ENCODE peak calls at places on chromosomes 16 and 17, in eight cellular contexts. One of them, this sample, is unnamed.

GRCh38 chr17:16415031-16415924 is at the start of gene TRPV2:
- DNase-seq in T-helper 2 cell: no peak
- DNase-seq in fibroblast of mammary gland: no peak
- DNase-seq in iris pigment epithelial cell: no peak
- DNase-seq in transverse colon: peak; percentile 65
- DNase-seq in CD4-positive, alpha-beta memory T cell: peak; percentile 52
- DNase-seq in ACHN: peak; percentile 19
- DNase-seq in non-pigmented ciliary epithelial cell: no peak
- DNase-seq in this sample: no peak

GRCh38 chr16:2969545-2970521 is 685 bp downstream of the PAQR4 start:
- DNase-seq in non-pigmented ciliary epithelial cell: no peak
- DNase-seq in iris pigment epithelial cell: peak; percentile 37
- DNase-seq in T-helper 2 cell: peak; percentile 50
- DNase-seq in fibroblast of mammary gland: peak; percentile 60
- DNase-seq in CD4-positive, alpha-beta memory T cell: peak; percentile 57
- DNase-seq in transverse colon: peak; percentile 68
- DNase-seq in ACHN: peak; percentile 84
- DNase-seq in this sample: peak; percentile 21

GRCh38 chr16:89066746-89067145 is 26.9 kb upstream of the ACSF3 start:
- DNase-seq in transverse colon: no peak
- DNase-seq in CD4-positive, alpha-beta memory T cell: no peak
- DNase-seq in ACHN: no peak
- DNase-seq in fibroblast of mammary gland: no peak
- DNase-seq in T-helper 2 cell: no peak
- DNase-seq in iris pigment epithelial cell: no peak
- DNase-seq in non-pigmented ciliary epithelial cell: no peak
- DNase-seq in this sample: no peak

GRCh38 chr17:29376667-29377268 is 13.4 kb upstream of the TAOK1 start:
- DNase-seq in transverse colon: no peak
- DNase-seq in iris pigment epithelial cell: peak; percentile 93
- DNase-seq in fibroblast of mammary gland: peak; percentile 91
- DNase-seq in non-pigmented ciliary epithelial cell: peak; percentile 67
- DNase-seq in T-helper 2 cell: no peak
- DNase-seq in CD4-positive, alpha-beta memory T cell: no peak
- DNase-seq in ACHN: peak; percentile 71
- DNase-seq in this sample: peak; percentile 95

GRCh38 chr17:47275245-47275984 is 21.8 kb downstream of the ITGB3 start:
- DNase-seq in transverse colon: peak; percentile 75
- DNase-seq in iris pigment epithelial cell: peak; percentile 73
- DNase-seq in T-helper 2 cell: no peak
- DNase-seq in ACHN: no peak
- DNase-seq in non-pigmented ciliary epithelial cell: peak; percentile 45
- DNase-seq in fibroblast of mammary gland: peak; percentile 96
- DNase-seq in CD4-positive, alpha-beta memory T cell: no peak
- DNase-seq in this sample: peak; percentile 73

GRCh38 chr17:82960419-82961271 is 118.8 kb upstream of the METRNL start:
- DNase-seq in T-helper 2 cell: no peak
- DNase-seq in non-pigmented ciliary epithelial cell: no peak
- DNase-seq in fibroblast of mammary gland: no peak
- DNase-seq in CD4-positive, alpha-beta memory T cell: no peak
- DNase-seq in ACHN: no peak
- DNase-seq in transverse colon: no peak
- DNase-seq in iris pigment epithelial cell: no peak
- DNase-seq in this sample: no peak

GRCh38 chr17:80738406-80738805 is 193.8 kb downstream of the RPTOR start:
- DNase-seq in fibroblast of mammary gland: no peak
- DNase-seq in ACHN: no peak
- DNase-seq in non-pigmented ciliary epithelial cell: no peak
- DNase-seq in transverse colon: no peak
- DNase-seq in iris pigment epithelial cell: no peak
- DNase-seq in CD4-positive, alpha-beta memory T cell: no peak
- DNase-seq in T-helper 2 cell: no peak
- DNase-seq in this sample: no peak

GRCh38 chr16:75702247-75702646 is 986 bp upstream of the DUXB start:
- DNase-seq in iris pigment epithelial cell: peak; percentile 55
- DNase-seq in transverse colon: no peak
- DNase-seq in ACHN: no peak
- DNase-seq in fibroblast of mammary gland: peak; percentile 12
- DNase-seq in T-helper 2 cell: no peak
- DNase-seq in CD4-positive, alpha-beta memory T cell: no peak
- DNase-seq in non-pigmented ciliary epithelial cell: no peak
- DNase-seq in this sample: no peak

GRCh38 chr17:2981325-2981724 is 82.1 kb downstream of the OR1D5 start:
- DNase-seq in non-pigmented ciliary epithelial cell: no peak
- DNase-seq in iris pigment epithelial cell: no peak
- DNase-seq in fibroblast of mammary gland: no peak
- DNase-seq in transverse colon: no peak
- DNase-seq in CD4-positive, alpha-beta memory T cell: no peak
- DNase-seq in ACHN: no peak
- DNase-seq in T-helper 2 cell: no peak
- DNase-seq in this sample: no peak

GRCh38 chr17:74199306-74200092 is 4.0 kb upstream of the RPL38 start:
- DNase-seq in iris pigment epithelial cell: peak; percentile 51
- DNase-seq in non-pigmented ciliary epithelial cell: no peak
- DNase-seq in T-helper 2 cell: peak; percentile 38
- DNase-seq in transverse colon: peak; percentile 72
- DNase-seq in ACHN: peak; percentile 67
- DNase-seq in fibroblast of mammary gland: peak; percentile 41
- DNase-seq in CD4-positive, alpha-beta memory T cell: peak; percentile 61
- DNase-seq in this sample: peak; percentile 65

GRCh38 chr16:75250089-75250808 is 1.2 kb downstream of the BCAR1 start:
- DNase-seq in transverse colon: peak; percentile 81
- DNase-seq in ACHN: peak; percentile 44
- DNase-seq in iris pigment epithelial cell: no peak
- DNase-seq in CD4-positive, alpha-beta memory T cell: no peak
- DNase-seq in fibroblast of mammary gland: no peak
- DNase-seq in non-pigmented ciliary epithelial cell: no peak
- DNase-seq in T-helper 2 cell: no peak
- DNase-seq in this sample: no peak

GRCh38 chr17:60141111-60142018 is 8.4 kb upstream of the CA4 start:
- DNase-seq in iris pigment epithelial cell: peak; percentile 26
- DNase-seq in non-pigmented ciliary epithelial cell: no peak
- DNase-seq in fibroblast of mammary gland: no peak
- DNase-seq in transverse colon: no peak
- DNase-seq in ACHN: no peak
- DNase-seq in CD4-positive, alpha-beta memory T cell: no peak
- DNase-seq in T-helper 2 cell: no peak
- DNase-seq in this sample: no peak

GRCh38 chr17:63646492-63646815 is 24.2 kb downstream of the MAP3K3 start:
- DNase-seq in T-helper 2 cell: no peak
- DNase-seq in transverse colon: no peak
- DNase-seq in non-pigmented ciliary epithelial cell: no peak
- DNase-seq in iris pigment epithelial cell: no peak
- DNase-seq in fibroblast of mammary gland: no peak
- DNase-seq in CD4-positive, alpha-beta memory T cell: no peak
- DNase-seq in ACHN: no peak
- DNase-seq in this sample: no peak

GRCh38 chr17:45342306-45342705 is 25.5 kb upstream of the MAP3K14 start:
- DNase-seq in CD4-positive, alpha-beta memory T cell: no peak
- DNase-seq in T-helper 2 cell: no peak
- DNase-seq in ACHN: no peak
- DNase-seq in transverse colon: peak; percentile 4
- DNase-seq in fibroblast of mammary gland: no peak
- DNase-seq in iris pigment epithelial cell: no peak
- DNase-seq in non-pigmented ciliary epithelial cell: no peak
- DNase-seq in this sample: no peak

GRCh38 chr16:10608687-10609409 is 28.4 kb upstream of the EMP2 start:
- DNase-seq in ACHN: no peak
- DNase-seq in CD4-positive, alpha-beta memory T cell: no peak
- DNase-seq in fibroblast of mammary gland: peak; percentile 40
- DNase-seq in transverse colon: no peak
- DNase-seq in non-pigmented ciliary epithelial cell: no peak
- DNase-seq in T-helper 2 cell: no peak
- DNase-seq in iris pigment epithelial cell: no peak
- DNase-seq in this sample: no peak

GRCh38 chr17:48644910-48645557 is 18.9 kb upstream of the HOXB9 start:
- DNase-seq in CD4-positive, alpha-beta memory T cell: no peak
- DNase-seq in ACHN: no peak
- DNase-seq in transverse colon: no peak
- DNase-seq in fibroblast of mammary gland: no peak
- DNase-seq in T-helper 2 cell: no peak
- DNase-seq in iris pigment epithelial cell: no peak
- DNase-seq in non-pigmented ciliary epithelial cell: no peak
- DNase-seq in this sample: no peak

GRCh38 chr16:14392960-14393359 is 237.1 kb downstream of the PARN start:
- DNase-seq in T-helper 2 cell: no peak
- DNase-seq in non-pigmented ciliary epithelial cell: no peak
- DNase-seq in fibroblast of mammary gland: no peak
- DNase-seq in ACHN: no peak
- DNase-seq in CD4-positive, alpha-beta memory T cell: no peak
- DNase-seq in iris pigment epithelial cell: no peak
- DNase-seq in transverse colon: no peak
- DNase-seq in this sample: no peak

GRCh38 chr17:16407911-16408588 is 7.3 kb upstream of the TRPV2 start:
- DNase-seq in iris pigment epithelial cell: peak; percentile 69
- DNase-seq in fibroblast of mammary gland: peak; percentile 51
- DNase-seq in non-pigmented ciliary epithelial cell: no peak
- DNase-seq in ACHN: peak; percentile 24
- DNase-seq in transverse colon: peak; percentile 71
- DNase-seq in T-helper 2 cell: no peak
- DNase-seq in CD4-positive, alpha-beta memory T cell: no peak
- DNase-seq in this sample: peak; percentile 81

GRCh38 chr16:89827383-89828198 is 684 bp upstream of the SPIRE2 start:
- DNase-seq in fibroblast of mammary gland: peak; percentile 59
- DNase-seq in T-helper 2 cell: no peak
- DNase-seq in non-pigmented ciliary epithelial cell: no peak
- DNase-seq in transverse colon: peak; percentile 72
- DNase-seq in CD4-positive, alpha-beta memory T cell: no peak
- DNase-seq in ACHN: peak; percentile 82
- DNase-seq in iris pigment epithelial cell: peak; percentile 61
- DNase-seq in this sample: peak; percentile 62

GRCh38 chr16:66561381-66562080 is 4.7 kb upstream of the CMTM1 start:
- DNase-seq in non-pigmented ciliary epithelial cell: no peak
- DNase-seq in ACHN: no peak
- DNase-seq in fibroblast of mammary gland: no peak
- DNase-seq in T-helper 2 cell: no peak
- DNase-seq in transverse colon: no peak
- DNase-seq in iris pigment epithelial cell: no peak
- DNase-seq in CD4-positive, alpha-beta memory T cell: no peak
- DNase-seq in this sample: no peak

GRCh38 chr16:55944377-55944802 is 69.2 kb upstream of the CES5A start:
- DNase-seq in iris pigment epithelial cell: peak; percentile 34
- DNase-seq in fibroblast of mammary gland: peak; percentile 63
- DNase-seq in ACHN: peak; percentile 60
- DNase-seq in CD4-positive, alpha-beta memory T cell: peak; percentile 48
- DNase-seq in non-pigmented ciliary epithelial cell: peak; percentile 10
- DNase-seq in transverse colon: peak; percentile 61
- DNase-seq in T-helper 2 cell: no peak
- DNase-seq in this sample: peak; percentile 67

GRCh38 chr17:4956493-4957061 is 5.7 kb downstream of the ENO3 start:
- DNase-seq in CD4-positive, alpha-beta memory T cell: no peak
- DNase-seq in non-pigmented ciliary epithelial cell: no peak
- DNase-seq in T-helper 2 cell: no peak
- DNase-seq in fibroblast of mammary gland: no peak
- DNase-seq in iris pigment epithelial cell: no peak
- DNase-seq in transverse colon: no peak
- DNase-seq in ACHN: no peak
- DNase-seq in this sample: no peak

GRCh38 chr16:5046914-5047313 is 13.2 kb upstream of the NAGPA start:
- DNase-seq in fibroblast of mammary gland: no peak
- DNase-seq in transverse colon: no peak
- DNase-seq in non-pigmented ciliary epithelial cell: no peak
- DNase-seq in CD4-positive, alpha-beta memory T cell: no peak
- DNase-seq in T-helper 2 cell: no peak
- DNase-seq in ACHN: no peak
- DNase-seq in iris pigment epithelial cell: no peak
- DNase-seq in this sample: no peak

GRCh38 chr17:73623247-73623646 is 21.0 kb downstream of the SDK2 start:
- DNase-seq in transverse colon: no peak
- DNase-seq in ACHN: no peak
- DNase-seq in T-helper 2 cell: no peak
- DNase-seq in iris pigment epithelial cell: no peak
- DNase-seq in non-pigmented ciliary epithelial cell: no peak
- DNase-seq in CD4-positive, alpha-beta memory T cell: no peak
- DNase-seq in fibroblast of mammary gland: no peak
- DNase-seq in this sample: no peak

GRCh38 chr17:34242976-34243731 is 11.9 kb upstream of the CCL2 start:
- DNase-seq in fibroblast of mammary gland: no peak
- DNase-seq in T-helper 2 cell: no peak
- DNase-seq in transverse colon: no peak
- DNase-seq in ACHN: no peak
- DNase-seq in non-pigmented ciliary epithelial cell: no peak
- DNase-seq in iris pigment epithelial cell: no peak
- DNase-seq in CD4-positive, alpha-beta memory T cell: no peak
- DNase-seq in this sample: no peak

GRCh38 chr17:56594528-56595418 is 1.3 kb downstream of the NOG start:
- DNase-seq in iris pigment epithelial cell: peak; percentile 26
- DNase-seq in transverse colon: no peak
- DNase-seq in non-pigmented ciliary epithelial cell: no peak
- DNase-seq in ACHN: peak; percentile 59
- DNase-seq in CD4-positive, alpha-beta memory T cell: peak; percentile 23
- DNase-seq in T-helper 2 cell: no peak
- DNase-seq in fibroblast of mammary gland: peak; percentile 3
- DNase-seq in this sample: no peak

GRCh38 chr17:47192549-47192948 is 3.5 kb upstream of the CDC27 start:
- DNase-seq in iris pigment epithelial cell: peak; percentile 21
- DNase-seq in fibroblast of mammary gland: peak; percentile 39
- DNase-seq in ACHN: no peak
- DNase-seq in T-helper 2 cell: no peak
- DNase-seq in transverse colon: no peak
- DNase-seq in non-pigmented ciliary epithelial cell: no peak
- DNase-seq in CD4-positive, alpha-beta memory T cell: peak; percentile 36
- DNase-seq in this sample: peak; percentile 10

GRCh38 chr17:80822021-80822699 is 169.5 kb upstream of the CHMP6 start:
- DNase-seq in transverse colon: no peak
- DNase-seq in CD4-positive, alpha-beta memory T cell: no peak
- DNase-seq in T-helper 2 cell: no peak
- DNase-seq in non-pigmented ciliary epithelial cell: no peak
- DNase-seq in ACHN: no peak
- DNase-seq in iris pigment epithelial cell: no peak
- DNase-seq in fibroblast of mammary gland: no peak
- DNase-seq in this sample: no peak

GRCh38 chr16:9518054-9518453 is 426.6 kb downstream of the HAPSTR1 start:
- DNase-seq in non-pigmented ciliary epithelial cell: no peak
- DNase-seq in transverse colon: no peak
- DNase-seq in iris pigment epithelial cell: no peak
- DNase-seq in fibroblast of mammary gland: no peak
- DNase-seq in CD4-positive, alpha-beta memory T cell: no peak
- DNase-seq in ACHN: no peak
- DNase-seq in T-helper 2 cell: no peak
- DNase-seq in this sample: no peak